ENCODE peak calls at places on chromosomes 11 and 22, in six cellular contexts. O is cardiac muscle cell, R is spleen, Q is ascending aorta, G is heart right ventricle, I is Karpas-422. Y is an unnamed sample.

GRCh38 chr11:83956119-83956697 is 670.0 kb upstream of the CCDC90B start:
- DNase-seq in O (no peak), G (no peak), I (peak; percentile 56), R (no peak), Q (no peak), Y (no peak)

GRCh38 chr11:17633279-17633986 is 85.9 kb upstream of the MYOD1 start:
- DNase-seq in R (no peak), Q (no peak), I (peak; percentile 54), G (no peak), O (no peak), Y (no peak)

GRCh38 chr11:20544536-20545237 is 54.7 kb upstream of the SLC6A5 start:
- DNase-seq in O (no peak), Q (no peak), I (no peak), G (no peak), R (no peak), Y (no peak)

GRCh38 chr22:26585104-26585790 is 4.7 kb downstream of the TPST2 start:
- DNase-seq in R (peak; percentile 66), I (no peak), G (peak; percentile 81), Q (no peak), O (peak; percentile 82), Y (peak; percentile 60)

GRCh38 chr11:65637794-65638317 is at the start of gene SIPA1:
- DNase-seq in I (peak; percentile 84), Q (no peak), O (peak; percentile 95), G (peak; percentile 85), R (peak; percentile 95), Y (peak; percentile 81)

GRCh38 chr11:46338636-46338987 is 8.7 kb upstream of the DGKZ start:
- DNase-seq in O (peak; percentile 47), Q (no peak), R (no peak), G (no peak), I (no peak), Y (no peak)

GRCh38 chr11:86068138-86068861 is 584 bp downstream of the PICALM start:
- DNase-seq in G (peak; percentile 33), O (peak; percentile 50), R (peak; percentile 89), Q (no peak), I (peak; percentile 96), Y (no peak)

GRCh38 chr22:36284171-36284571 is 31.2 kb downstream of the APOL1 start:
- DNase-seq in I (no peak), R (peak; percentile 77), O (no peak), Q (no peak), G (no peak), Y (peak; percentile 40)

GRCh38 chr11:61704838-61705237 is 24.6 kb downstream of the DAGLA start:
- DNase-seq in G (no peak), O (no peak), R (no peak), Q (no peak), I (no peak), Y (no peak)

GRCh38 chr11:31921066-31921465 is 109.9 kb upstream of the PAX6 start:
- DNase-seq in R (no peak), I (no peak), O (peak; percentile 34), G (no peak), Q (no peak), Y (no peak)

GRCh38 chr11:71298761-71299181 is 46.4 kb upstream of the SHANK2 start:
- DNase-seq in G (no peak), R (no peak), O (no peak), I (no peak), Q (no peak), Y (no peak)

GRCh38 chr22:42855726-42856125 is 1.3 kb downstream of the ARFGAP3 start:
- DNase-seq in G (no peak), O (no peak), I (no peak), Q (no peak), R (peak; percentile 56), Y (no peak)

GRCh38 chr11:65593518-65594414 is 1.8 kb downstream of the KCNK7 start:
- DNase-seq in O (peak; percentile 44), Q (no peak), I (peak; percentile 78), R (no peak), G (peak; percentile 50), Y (no peak)

GRCh38 chr22:36767035-36767775 is 8.7 kb downstream of the IFT27 start:
- DNase-seq in I (no peak), G (no peak), Q (no peak), O (no peak), R (no peak), Y (no peak)

GRCh38 chr11:19294444-19294843 is 53.7 kb upstream of the E2F8 start:
- DNase-seq in Q (no peak), G (no peak), O (no peak), I (no peak), R (no peak), Y (no peak)

DNA sequence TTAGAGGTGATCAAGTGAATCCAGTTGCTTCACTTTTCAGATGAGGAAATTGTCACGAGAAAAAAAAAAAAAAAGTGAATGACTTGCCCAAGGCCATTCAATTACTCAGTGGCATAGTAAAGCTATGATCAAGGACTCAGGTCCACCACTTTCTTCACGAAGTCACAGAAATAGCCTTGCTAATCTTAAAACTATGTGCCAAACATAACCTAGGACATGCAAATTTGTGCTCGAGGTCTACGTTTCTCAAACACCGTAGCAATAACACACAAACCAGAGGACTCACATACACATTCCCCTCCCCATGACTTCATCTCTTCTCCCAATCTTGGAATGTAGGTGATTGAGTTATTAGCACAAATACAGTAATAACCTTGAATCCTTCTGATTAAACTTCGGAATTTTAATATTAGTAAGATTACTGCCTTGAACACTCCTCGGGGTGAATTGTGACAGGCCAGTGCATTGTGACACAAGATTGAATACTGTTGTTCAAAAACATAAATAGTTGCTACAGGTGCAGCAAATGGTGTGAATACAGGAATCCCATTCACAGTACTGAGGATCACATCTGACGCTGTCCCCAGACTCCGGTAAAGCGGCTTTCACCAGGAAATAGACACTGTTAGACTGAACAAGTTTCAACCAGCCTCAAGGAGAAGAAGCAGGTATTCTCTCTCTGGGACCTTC is 3.8 kb downstream of the LGR4 start:
- DNase-seq in I (no peak), Q (no peak), R (no peak), G (no peak), O (no peak), Y (no peak)
- H3K4me3 ChIP-seq in I (no peak overlapping the region), Q (peak overlapping the region; percentile 29), R (peak overlapping the region; percentile 1), G (peak overlapping the region; percentile 81), O (peak overlapping the region; percentile 85), Y (peak overlapping the region; percentile 4)

GRCh38 chr11:134480129-134480652 is 68.1 kb upstream of the B3GAT1 start:
- DNase-seq in O (no peak), Q (no peak), R (no peak), I (no peak), G (no peak), Y (no peak)

GRCh38 chr11:134481135-134481534 is 69.1 kb upstream of the B3GAT1 start:
- DNase-seq in O (no peak), R (no peak), I (no peak), Q (no peak), G (no peak), Y (no peak)

GRCh38 chr11:134478611-134479010 is 66.6 kb upstream of the B3GAT1 start:
- DNase-seq in R (no peak), O (no peak), Q (no peak), I (no peak), G (no peak), Y (no peak)

GRCh38 chr11:134478176-134478575 is 66.1 kb upstream of the B3GAT1 start:
- DNase-seq in G (no peak), I (no peak), O (no peak), R (no peak), Q (no peak), Y (no peak)

GRCh38 chr11:134479206-134479955 is 67.3 kb upstream of the B3GAT1 start:
- DNase-seq in O (no peak), I (no peak), G (no peak), R (no peak), Q (no peak), Y (no peak)
- H3K4me3 ChIP-seq in O (no peak overlapping the region), I (no peak overlapping the region), G (no peak overlapping the region), R (no peak overlapping the region), Q (no peak overlapping the region), Y (no peak overlapping the region)

GRCh38 chr11:12166299-12167092 is 56.1 kb downstream of the MICAL2 start:
- DNase-seq in Q (no peak), R (no peak), O (no peak), I (no peak), G (no peak), Y (no peak)

GRCh38 chr11:12165237-12165875 is 55.0 kb downstream of the MICAL2 start:
- DNase-seq in R (no peak), I (no peak), Q (no peak), O (no peak), G (no peak), Y (no peak)

GRCh38 chr11:12168114-12168513 is 57.7 kb downstream of the MICAL2 start:
- DNase-seq in Q (no peak), G (no peak), O (no peak), R (no peak), I (no peak), Y (no peak)

GRCh38 chr11:12169822-12170221 is 59.4 kb downstream of the MICAL2 start:
- DNase-seq in G (no peak), R (no peak), Q (no peak), I (no peak), O (no peak), Y (no peak)

DNA sequence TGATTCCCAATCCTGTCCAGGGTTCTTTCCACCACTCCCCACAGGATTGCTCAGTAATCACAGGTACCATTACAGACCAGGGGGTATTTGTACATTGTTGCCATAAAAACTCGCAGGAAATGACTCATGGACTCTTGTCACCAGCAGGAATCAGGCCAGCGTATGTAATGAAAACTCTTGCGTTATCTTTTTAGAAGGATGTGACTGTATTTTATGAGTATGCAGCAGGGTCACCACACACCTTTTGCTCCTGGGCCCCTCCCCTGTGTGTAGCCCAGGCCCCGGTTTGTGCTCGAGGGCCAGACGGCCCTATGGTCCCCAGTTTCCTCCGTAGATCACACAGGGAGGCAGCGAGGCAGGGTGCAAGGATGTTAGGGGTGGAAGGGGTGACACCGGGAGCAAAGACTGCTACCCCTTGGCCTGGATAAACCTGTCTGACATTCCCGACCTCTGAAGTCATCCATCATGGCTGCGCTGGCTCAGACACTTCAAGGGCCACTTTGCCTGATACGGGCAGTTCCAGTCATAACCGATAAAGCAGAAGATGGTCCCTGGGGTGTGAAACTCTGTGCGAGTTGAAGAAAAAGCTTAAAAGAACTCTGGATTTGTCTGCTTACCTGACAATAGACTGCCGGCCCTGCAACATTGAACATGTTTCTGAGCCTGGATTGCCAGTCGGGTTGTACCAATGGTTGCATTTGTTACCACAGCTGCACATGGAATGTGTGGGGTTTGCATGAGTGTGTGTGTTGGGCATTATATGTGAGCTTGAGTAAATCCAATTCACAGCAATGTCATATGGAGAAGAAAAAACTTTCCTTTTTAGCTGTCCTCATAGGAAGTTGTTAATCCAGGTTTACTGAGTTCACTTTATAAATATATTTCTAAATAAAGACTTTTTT is 57.0 kb downstream of the MICAL2 start:
- DNase-seq in Q (no peak), O (peak; percentile 83), R (no peak), G (no peak), I (no peak), Y (no peak)
- H3K4me3 ChIP-seq in Q (no peak overlapping the region), O (no peak overlapping the region), R (no peak overlapping the region), G (no peak overlapping the region), I (no peak overlapping the region), Y (no peak overlapping the region)

GRCh38 chr11:34278175-34278574 is 79.6 kb downstream of the ABTB2 start:
- DNase-seq in R (no peak), G (no peak), O (no peak), Q (no peak), I (no peak), Y (no peak)

GRCh38 chr11:34276465-34276864 is 81.3 kb downstream of the ABTB2 start:
- DNase-seq in O (no peak), R (no peak), G (no peak), Q (no peak), I (no peak), Y (no peak)

GRCh38 chr11:34275486-34275885 is 82.3 kb downstream of the ABTB2 start:
- DNase-seq in G (no peak), Q (no peak), R (no peak), I (no peak), O (no peak), Y (no peak)

GRCh38 chr11:34278708-34279297 is 79.0 kb downstream of the ABTB2 start:
- DNase-seq in G (peak; percentile 21), I (no peak), O (no peak), R (no peak), Q (no peak), Y (no peak)

GRCh38 chr11:34277166-34277565 is 80.6 kb downstream of the ABTB2 start:
- DNase-seq in I (no peak), R (no peak), G (no peak), O (no peak), Q (no peak), Y (no peak)
- H3K4me3 ChIP-seq in I (no peak overlapping the region), R (no peak overlapping the region), G (no peak overlapping the region), O (no peak overlapping the region), Q (no peak overlapping the region), Y (no peak overlapping the region)

Y was measured in ovary.